ENCODE peak calls at places on chromosomes 3 and 15, in five cellular contexts. One of them, this sample, is unnamed.

GRCh38 chr3:197428117-197428761 is 127.5 kb downstream of the BDH1 start:
- DNase-seq in SK-N-SH: peak; percentile 54
- DNase-seq in H1: no peak
- DNase-seq in K562: peak; percentile 69
- DNase-seq in GM12892: no peak
- DNase-seq in this sample: no peak

GRCh38 chr15:41568350-41569017 is 9.5 kb downstream of the TYRO3 start:
- DNase-seq in SK-N-SH: no peak
- DNase-seq in H1: peak; percentile 80
- DNase-seq in K562: peak; percentile 62
- DNase-seq in GM12892: no peak
- DNase-seq in this sample: no peak

GRCh38 chr3:157077565-157077991 is 82.4 kb downstream of the CCNL1 start:
- DNase-seq in SK-N-SH: no peak
- DNase-seq in H1: no peak
- DNase-seq in K562: no peak
- DNase-seq in GM12892: no peak
- DNase-seq in this sample: no peak

GRCh38 chr3:65265942-65266341 is 578.1 kb upstream of the ADAMTS9 start:
- DNase-seq in SK-N-SH: no peak
- DNase-seq in H1: no peak
- DNase-seq in K562: no peak
- DNase-seq in GM12892: no peak
- DNase-seq in this sample: no peak

GRCh38 chr15:95127356-95127755 is 896.0 kb downstream of the MCTP2 start:
- DNase-seq in SK-N-SH: no peak
- DNase-seq in H1: no peak
- DNase-seq in K562: no peak
- DNase-seq in GM12892: no peak
- DNase-seq in this sample: no peak

GRCh38 chr3:155382396-155383042 is 89.0 kb upstream of the STRIT1 start:
- DNase-seq in SK-N-SH: peak; percentile 69
- DNase-seq in H1: peak; percentile 87
- DNase-seq in K562: peak; percentile 67
- DNase-seq in GM12892: no peak
- DNase-seq in this sample: no peak

GRCh38 chr3:46934508-46935167 is 41.9 kb downstream of the CCDC12 start:
- DNase-seq in SK-N-SH: peak; percentile 43
- DNase-seq in H1: no peak
- DNase-seq in K562: no peak
- DNase-seq in GM12892: no peak
- DNase-seq in this sample: no peak

GRCh38 chr15:34987623-34987981 is 485 bp downstream of the ZNF770 start:
- DNase-seq in SK-N-SH: peak; percentile 45
- DNase-seq in H1: no peak
- DNase-seq in K562: no peak
- DNase-seq in GM12892: no peak
- DNase-seq in this sample: no peak

GRCh38 chr15:38145671-38146111 is 106.9 kb upstream of the SPRED1 start:
- DNase-seq in SK-N-SH: no peak
- DNase-seq in H1: no peak
- DNase-seq in K562: no peak
- DNase-seq in GM12892: no peak
- DNase-seq in this sample: no peak

GRCh38 chr15:38147246-38147645 is 105.4 kb upstream of the SPRED1 start:
- DNase-seq in SK-N-SH: peak; percentile 8
- DNase-seq in H1: no peak
- DNase-seq in K562: no peak
- DNase-seq in GM12892: no peak
- DNase-seq in this sample: no peak

GRCh38 chr15:38149315-38149714 is 103.3 kb upstream of the SPRED1 start:
- DNase-seq in SK-N-SH: no peak
- DNase-seq in H1: no peak
- DNase-seq in K562: no peak
- DNase-seq in GM12892: no peak
- DNase-seq in this sample: no peak

GRCh38 chr15:38150794-38151193 is 101.8 kb upstream of the SPRED1 start:
- DNase-seq in SK-N-SH: no peak
- DNase-seq in H1: no peak
- DNase-seq in K562: no peak
- DNase-seq in GM12892: no peak
- DNase-seq in this sample: no peak

DNA sequence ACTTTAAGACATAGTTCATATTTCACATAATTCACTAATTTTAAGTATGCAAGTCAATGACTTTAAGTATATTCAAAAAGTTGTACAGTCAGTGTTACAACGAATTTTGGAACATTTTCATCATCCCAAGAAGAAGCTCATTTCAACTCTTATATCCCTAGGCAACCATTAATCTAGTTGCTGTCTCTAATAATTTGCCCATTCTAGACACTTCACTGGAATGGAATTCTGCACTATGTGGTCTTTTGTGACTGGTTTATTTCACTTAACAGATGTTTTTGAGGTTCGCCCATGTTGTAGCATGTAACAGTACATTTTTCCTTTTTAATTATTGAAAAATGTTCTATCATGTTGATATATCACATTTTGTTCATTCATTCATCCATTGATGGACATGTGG is 104.2 kb upstream of the SPRED1 start:
- DNase-seq in SK-N-SH: no peak
- DNase-seq in H1: no peak
- DNase-seq in K562: no peak
- DNase-seq in GM12892: no peak
- DNase-seq in this sample: no peak
- TF ChIP-seq TAF1 in SK-N-SH: no peak
- TF ChIP-seq TAF1 in H1: no peak
- TF ChIP-seq TAF1 in K562: no peak
- TF ChIP-seq TAF1 in GM12892: no peak
- TF ChIP-seq TAF1 in this sample: no peak

GRCh38 chr3:79233431-79234060 is 534.3 kb downstream of the ROBO1 start:
- DNase-seq in SK-N-SH: no peak
- DNase-seq in H1: no peak
- DNase-seq in K562: no peak
- DNase-seq in GM12892: no peak
- DNase-seq in this sample: no peak
- TF ChIP-seq TAF1 in SK-N-SH: no peak
- TF ChIP-seq TAF1 in H1: no peak
- TF ChIP-seq TAF1 in K562: no peak
- TF ChIP-seq TAF1 in GM12892: no peak
- TF ChIP-seq TAF1 in this sample: no peak

GRCh38 chr15:33722005-33722672 is 246.2 kb upstream of the CHRM5 start:
- DNase-seq in SK-N-SH: no peak
- DNase-seq in H1: no peak
- DNase-seq in K562: no peak
- DNase-seq in GM12892: no peak
- DNase-seq in this sample: no peak
- TF ChIP-seq TAF1 in SK-N-SH: no peak
- TF ChIP-seq TAF1 in H1: no peak
- TF ChIP-seq TAF1 in K562: no peak
- TF ChIP-seq TAF1 in GM12892: no peak
- TF ChIP-seq TAF1 in this sample: no peak

GRCh38 chr15:44490628-44491027 is 46.3 kb upstream of the EIF3J start:
- DNase-seq in SK-N-SH: no peak
- DNase-seq in H1: no peak
- DNase-seq in K562: no peak
- DNase-seq in GM12892: no peak
- DNase-seq in this sample: no peak
- TF ChIP-seq TAF1 in SK-N-SH: no peak
- TF ChIP-seq TAF1 in H1: no peak
- TF ChIP-seq TAF1 in K562: no peak
- TF ChIP-seq TAF1 in GM12892: no peak
- TF ChIP-seq TAF1 in this sample: no peak

GRCh38 chr3:160808838-160809237 is 52.8 kb downstream of the PPM1L start:
- DNase-seq in SK-N-SH: no peak
- DNase-seq in H1: no peak
- DNase-seq in K562: no peak
- DNase-seq in GM12892: no peak
- DNase-seq in this sample: no peak
- TF ChIP-seq TAF1 in SK-N-SH: no peak
- TF ChIP-seq TAF1 in H1: no peak
- TF ChIP-seq TAF1 in K562: no peak
- TF ChIP-seq TAF1 in GM12892: no peak
- TF ChIP-seq TAF1 in this sample: no peak

GRCh38 chr15:65399997-65400396 is 22.2 kb upstream of the IGDCC3 start:
- DNase-seq in SK-N-SH: no peak
- DNase-seq in H1: no peak
- DNase-seq in K562: no peak
- DNase-seq in GM12892: no peak
- DNase-seq in this sample: no peak

GRCh38 chr15:65402971-65403370 is 19.8 kb downstream of the IGDCC4 start:
- DNase-seq in SK-N-SH: no peak
- DNase-seq in H1: no peak
- DNase-seq in K562: no peak
- DNase-seq in GM12892: no peak
- DNase-seq in this sample: no peak

GRCh38 chr15:65401607-65402240 is 21.0 kb downstream of the IGDCC4 start:
- DNase-seq in SK-N-SH: no peak
- DNase-seq in H1: no peak
- DNase-seq in K562: no peak
- DNase-seq in GM12892: no peak
- DNase-seq in this sample: no peak

GRCh38 chr15:65399001-65399706 is 21.4 kb upstream of the IGDCC3 start:
- DNase-seq in SK-N-SH: no peak
- DNase-seq in H1: no peak
- DNase-seq in K562: no peak
- DNase-seq in GM12892: no peak
- DNase-seq in this sample: no peak

GRCh38 chr15:65400760-65401606 is 21.8 kb downstream of the IGDCC4 start:
- DNase-seq in SK-N-SH: peak; percentile 91
- DNase-seq in H1: peak; percentile 94
- DNase-seq in K562: peak; percentile 86
- DNase-seq in GM12892: peak; percentile 72
- DNase-seq in this sample: peak; percentile 78
- TF ChIP-seq TAF1 in SK-N-SH: no peak
- TF ChIP-seq TAF1 in H1: no peak
- TF ChIP-seq TAF1 in K562: no peak
- TF ChIP-seq TAF1 in GM12892: no peak
- TF ChIP-seq TAF1 in this sample: no peak

GRCh38 chr3:141414800-141415462 is 46.6 kb downstream of the ZBTB38 start:
- DNase-seq in SK-N-SH: no peak
- DNase-seq in H1: no peak
- DNase-seq in K562: no peak
- DNase-seq in GM12892: no peak
- DNase-seq in this sample: no peak
- TF ChIP-seq TAF1 in SK-N-SH: no peak
- TF ChIP-seq TAF1 in H1: no peak
- TF ChIP-seq TAF1 in K562: no peak
- TF ChIP-seq TAF1 in GM12892: no peak
- TF ChIP-seq TAF1 in this sample: no peak